ENCODE peak calls at places on chromosomes 3 and 15, in four cellular contexts. F is tibial artery, Q is body of pancreas, G is upper lobe of right lung. L is an unnamed sample.

GRCh38 chr3:16199769-16200168 is 25.3 kb downstream of the GALNT15 start:
- DNase-seq in F (no peak), Q (no peak), G (no peak), L (no peak)

GRCh38 chr3:146528954-146529353 is 15.5 kb downstream of the PLSCR1 start:
- DNase-seq in F (no peak), Q (no peak), G (no peak), L (no peak)

GRCh38 chr3:100776736-100777135 is 67.4 kb downstream of the TFG start:
- DNase-seq in F (no peak), Q (no peak), G (no peak), L (no peak)

GRCh38 chr3:21718943-21719591 is 31.9 kb downstream of the ZNF385D start:
- DNase-seq in F (no peak), Q (no peak), G (no peak), L (no peak)

GRCh38 chr15:36885709-36886108 is 214.6 kb downstream of the MEIS2 start:
- DNase-seq in F (no peak), Q (no peak), G (no peak), L (no peak)

GRCh38 chr3:10245313-10245712 is 2.9 kb upstream of the TATDN2 start:
- DNase-seq in F (no peak), Q (no peak), G (no peak), L (no peak)

GRCh38 chr15:101103589-101103988 is 148.3 kb downstream of the CHSY1 start:
- DNase-seq in F (no peak), Q (no peak), G (no peak), L (no peak)

GRCh38 chr15:77907824-77908751 is 169.4 kb downstream of the TBC1D2B start:
- DNase-seq in F (no peak), Q (peak), G (peak), L (peak)

GRCh38 chr15:31304736-31305365 is 21.8 kb upstream of the KLF13 start:
- DNase-seq in F (no peak), Q (no peak), G (peak), L (peak)

GRCh38 chr3:114252954-114253353 is 15.6 kb upstream of the ZNF80 start:
- DNase-seq in F (no peak), Q (no peak), G (no peak), L (no peak)

GRCh38 chr15:82937659-82938058 is 14.9 kb downstream of the HOMER2 start:
- DNase-seq in F (no peak), Q (peak), G (no peak), L (no peak)

GRCh38 chr3:15858547-15859506 is 61.0 kb upstream of the ANKRD28 start:
- DNase-seq in F (peak), Q (peak), G (peak), L (no peak)

GRCh38 chr15:78565097-78565950 is at the start of gene CHRNA5:
- DNase-seq in F (peak), Q (peak), G (peak), L (peak)

GRCh38 chr3:21188459-21188858 is 562.6 kb downstream of the ZNF385D start:
- DNase-seq in F (no peak), Q (no peak), G (no peak), L (no peak)

GRCh38 chr15:87896926-87897325 is 359.6 kb downstream of the NTRK3 start:
- DNase-seq in F (no peak), Q (no peak), G (no peak), L (no peak)

GRCh38 chr15:44009056-44009455 is 182.3 kb downstream of the WDR76 start:
- DNase-seq in F (no peak), Q (no peak), G (no peak), L (no peak)

GRCh38 chr3:174355505-174355904 is 503.6 kb upstream of the NAALADL2 start:
- DNase-seq in F (no peak), Q (no peak), G (no peak), L (no peak)
- TF ChIP-seq CTCF in F (no peak), Q (no peak), G (peak), L (peak)

GRCh38 chr15:85311647-85312046 is 68.8 kb upstream of the AKAP13 start:
- DNase-seq in F (no peak), Q (no peak), G (no peak), L (no peak)

GRCh38 chr15:85312486-85312885 is 67.9 kb upstream of the AKAP13 start:
- DNase-seq in F (no peak), Q (no peak), G (no peak), L (no peak)

GRCh38 chr15:85313339-85313738 is 67.1 kb upstream of the AKAP13 start:
- DNase-seq in F (no peak), Q (no peak), G (no peak), L (no peak)

GRCh38 chr15:85314139-85314538 is 66.3 kb upstream of the AKAP13 start:
- DNase-seq in F (no peak), Q (no peak), G (no peak), L (no peak)

GRCh38 chr15:85312925-85313324 is 67.5 kb upstream of the AKAP13 start:
- DNase-seq in F (no peak), Q (no peak), G (no peak), L (no peak)
- TF ChIP-seq CTCF in F (no peak), Q (no peak), G (peak), L (peak)

GRCh38 chr15:73323956-73324355 is 44.8 kb downstream of the HCN4 start:
- DNase-seq in F (peak), Q (no peak), G (peak), L (no peak)

GRCh38 chr15:73326157-73326556 is 42.6 kb downstream of the HCN4 start:
- DNase-seq in F (peak), Q (no peak), G (peak), L (no peak)

GRCh38 chr15:73323374-73323955 is 45.3 kb downstream of the HCN4 start:
- DNase-seq in F (peak), Q (no peak), G (no peak), L (no peak)

GRCh38 chr15:73324496-73325170 is 44.1 kb downstream of the HCN4 start:
- DNase-seq in F (peak), Q (no peak), G (peak), L (no peak)

GRCh38 chr15:73325191-73325980 is 43.4 kb downstream of the HCN4 start:
- DNase-seq in F (peak), Q (no peak), G (peak), L (no peak)
- TF ChIP-seq CTCF in F (no peak), Q (no peak), G (no peak), L (peak)

GRCh38 chr3:152183473-152183872 is 85.3 kb upstream of the MBNL1 start:
- DNase-seq in F (no peak), Q (peak), G (no peak), L (no peak)
- TF ChIP-seq CTCF in F (no peak), Q (no peak), G (peak), L (peak)

DNA sequence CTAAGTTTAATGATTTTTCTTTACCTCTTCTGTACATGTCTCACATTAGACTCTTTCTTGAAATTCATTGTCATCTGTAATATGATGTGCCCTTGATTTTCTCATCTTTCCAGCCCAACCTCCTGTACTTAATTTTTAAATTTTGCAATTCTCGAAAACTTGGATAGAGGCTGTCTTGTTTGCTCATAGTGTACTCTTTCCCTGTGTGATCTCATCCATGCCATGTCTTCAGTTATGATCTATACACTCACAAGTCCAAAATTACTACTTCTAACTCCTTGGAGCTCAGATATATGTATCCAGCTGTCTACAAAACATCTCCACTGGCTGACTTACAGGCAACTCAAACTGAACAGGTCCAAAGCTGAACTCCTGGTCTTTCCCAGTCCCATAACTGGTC is 42.2 kb downstream of the CD200 start:
- DNase-seq in F (no peak), Q (no peak), G (no peak), L (no peak)
- TF ChIP-seq CTCF in F (no peak), Q (no peak), G (no peak), L (no peak)

L was measured in osteocyte.